ENCODE peak calls at places on chromosomes 4 and X, in nine cellular contexts. X is Calu3, Q is fibroblast of lung, N is fibroblast of mammary gland, I is RWPE1, S is WTC11, L is HCT116, P is endothelial cell, T is astrocyte. K is an unnamed sample.

GRCh38 chr4:148444296-148445070 is 2.3 kb upstream of the NR3C2 start:
- DNase-seq in X (peak; percentile 38), Q (peak; percentile 9), N (no peak), I (no peak), S (peak; percentile 56), L (no peak), P (peak; percentile 45), T (no peak), K (peak; percentile 23)

GRCh38 chr4:109985993-109986640 is 73.4 kb downstream of the EGF start:
- DNase-seq in X (no peak), Q (peak; percentile 12), N (peak; percentile 34), I (no peak), S (no peak), L (no peak), P (no peak), T (peak; percentile 8), K (no peak)

GRCh38 chrX:29257516-29257915 is 670.3 kb downstream of the IL1RAPL1 start:
- DNase-seq in X (no peak), Q (peak; percentile 42), N (peak; percentile 47), I (no peak), S (no peak), L (no peak), P (no peak), T (peak; percentile 16), K (no peak)

GRCh38 chr4:42632653-42633382 is 24.1 kb downstream of the ATP8A1 start:
- DNase-seq in X (no peak), Q (no peak), N (no peak), I (no peak), S (no peak), L (no peak), P (no peak), T (no peak), K (no peak)

GRCh38 chr4:134862116-134862515 is 660.5 kb upstream of the PABPC4L start:
- DNase-seq in X (no peak), Q (peak; percentile 62), N (no peak), I (no peak), S (no peak), L (no peak), P (no peak), T (peak; percentile 49), K (no peak)

GRCh38 chr4:89493367-89493766 is 185.8 kb upstream of the GPRIN3 start:
- DNase-seq in X (no peak), Q (no peak), N (no peak), I (no peak), S (no peak), L (no peak), P (no peak), T (no peak), K (no peak)

GRCh38 chr4:87014284-87014782 is 79.5 kb downstream of the AFF1 start:
- DNase-seq in X (no peak), Q (no peak), N (no peak), I (no peak), S (no peak), L (no peak), P (no peak), T (peak; percentile 24), K (no peak)

GRCh38 chr4:120008075-120008474 is 58.6 kb downstream of the MAD2L1 start:
- DNase-seq in X (no peak), Q (no peak), N (no peak), I (no peak), S (no peak), L (no peak), P (no peak), T (no peak), K (no peak)

GRCh38 chr4:77385124-77385969 is 220.3 kb upstream of the CXCL13 start:
- DNase-seq in X (peak; percentile 51), Q (peak; percentile 54), N (peak; percentile 70), I (peak; percentile 59), S (peak; percentile 72), L (peak; percentile 54), P (peak; percentile 62), T (peak; percentile 39), K (peak; percentile 69)

DNA sequence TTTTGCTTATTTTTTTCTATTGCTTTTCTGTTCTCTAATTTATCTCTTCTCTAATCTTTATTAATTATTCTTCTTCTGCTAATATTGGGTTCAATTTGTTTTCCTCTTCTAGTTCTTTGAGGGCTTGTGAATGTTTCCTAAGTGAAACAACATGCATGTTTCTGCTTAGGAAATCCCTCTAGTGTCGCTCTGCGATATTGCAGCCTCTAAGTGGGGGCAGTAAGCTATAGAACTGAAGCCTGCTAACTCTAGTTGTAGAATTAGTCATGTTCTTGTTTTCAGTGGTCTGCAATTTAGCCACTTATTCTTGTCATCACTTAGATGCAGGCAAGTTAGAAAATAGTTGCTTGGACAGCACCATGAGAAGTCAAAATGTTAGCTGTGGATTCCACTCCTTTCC is 222.6 kb downstream of the SPIN4 start:
- DNase-seq in X (peak; percentile 16), Q (peak; percentile 1), N (peak; percentile 22), I (no peak), S (peak; percentile 14), L (peak; percentile 16), P (no peak), T (no peak), K (no peak)
- TF ChIP-seq CTCF in X (peak; percentile 30), Q (no peak), N (peak; percentile 46), I (peak; percentile 45), S (peak; percentile 21), L (no peak), P (peak; percentile 33), T (peak; percentile 21), K (peak; percentile 40)

GRCh38 chr4:7556558-7556957 is 121.8 kb upstream of the PSAPL1 start:
- DNase-seq in X (no peak), Q (no peak), N (no peak), I (no peak), S (no peak), L (no peak), P (no peak), T (no peak), K (no peak)

GRCh38 chr4:7552466-7552865 is 117.7 kb upstream of the PSAPL1 start:
- DNase-seq in X (no peak), Q (no peak), N (no peak), I (no peak), S (no peak), L (no peak), P (no peak), T (no peak), K (no peak)

GRCh38 chr4:7553280-7553679 is 118.5 kb upstream of the PSAPL1 start:
- DNase-seq in X (no peak), Q (no peak), N (no peak), I (no peak), S (no peak), L (no peak), P (no peak), T (no peak), K (no peak)

GRCh38 chr4:7557447-7557846 is 122.7 kb upstream of the PSAPL1 start:
- DNase-seq in X (no peak), Q (peak; percentile 90), N (peak; percentile 64), I (peak; percentile 89), S (no peak), L (no peak), P (no peak), T (peak; percentile 89), K (no peak)

GRCh38 chr4:7554885-7555284 is 120.2 kb upstream of the PSAPL1 start:
- DNase-seq in X (no peak), Q (no peak), N (no peak), I (no peak), S (no peak), L (no peak), P (no peak), T (no peak), K (no peak)
- TF ChIP-seq CTCF in X (no peak), Q (no peak), N (no peak), I (no peak), S (no peak), L (peak; percentile 44), P (no peak), T (peak; percentile 3), K (no peak)

GRCh38 chr4:3136454-3136853 is 62.0 kb downstream of the HTT start:
- DNase-seq in X (no peak), Q (no peak), N (peak; percentile 28), I (no peak), S (no peak), L (no peak), P (no peak), T (no peak), K (no peak)
- TF ChIP-seq CTCF in X (no peak), Q (peak; percentile 41), N (peak; percentile 33), I (peak; percentile 37), S (no peak), L (peak; percentile 27), P (peak; percentile 43), T (no peak), K (no peak)

GRCh38 chr4:2104556-2105345 is 45.6 kb downstream of the NAT8L start:
- DNase-seq in X (no peak), Q (no peak), N (no peak), I (no peak), S (no peak), L (no peak), P (no peak), T (no peak), K (no peak)

GRCh38 chr4:2102045-2102883 is 43.1 kb downstream of the NAT8L start:
- DNase-seq in X (no peak), Q (no peak), N (no peak), I (no peak), S (no peak), L (no peak), P (no peak), T (no peak), K (no peak)

GRCh38 chr4:2103843-2104547 is 44.9 kb downstream of the NAT8L start:
- DNase-seq in X (no peak), Q (no peak), N (no peak), I (no peak), S (no peak), L (no peak), P (no peak), T (no peak), K (no peak)

GRCh38 chr4:2103127-2103842 is 44.2 kb downstream of the NAT8L start:
- DNase-seq in X (no peak), Q (no peak), N (no peak), I (no peak), S (no peak), L (no peak), P (no peak), T (no peak), K (no peak)

GRCh38 chr4:2105559-2105958 is 46.4 kb downstream of the NAT8L start:
- DNase-seq in X (no peak), Q (peak; percentile 65), N (peak; percentile 61), I (no peak), S (no peak), L (no peak), P (no peak), T (peak; percentile 53), K (no peak)
- TF ChIP-seq CTCF in X (no peak), Q (no peak), N (no peak), I (no peak), S (no peak), L (no peak), P (no peak), T (no peak), K (no peak)

DNA sequence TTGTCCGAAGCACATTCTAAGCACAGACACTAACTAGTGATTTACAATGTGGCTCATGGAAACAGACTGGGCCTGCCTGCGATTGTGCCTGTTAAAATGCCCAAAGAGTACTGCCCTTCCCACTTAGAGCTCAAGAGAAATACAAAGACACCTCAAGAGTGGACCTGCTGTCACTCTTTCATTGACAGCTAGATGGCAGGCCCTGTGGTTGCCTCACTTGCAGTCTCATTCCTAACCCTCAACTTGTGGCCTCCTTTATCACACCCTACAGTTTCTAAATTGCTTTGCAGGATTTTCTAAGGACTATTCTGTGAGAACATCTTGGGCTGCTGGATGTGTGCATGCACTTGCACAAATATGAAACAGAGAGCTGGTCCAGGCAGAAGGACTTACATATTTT is 331.0 kb upstream of the EMCN start:
- DNase-seq in X (no peak), Q (no peak), N (no peak), I (no peak), S (peak; percentile 21), L (peak; percentile 38), P (no peak), T (no peak), K (no peak)
- TF ChIP-seq CTCF in X (no peak), Q (no peak), N (no peak), I (no peak), S (no peak), L (peak; percentile 46), P (no peak), T (no peak), K (peak; percentile 26)